ENCODE peak calls at places on chromosomes 13 and 19, in ten cellular contexts. I is osteoblast, S is uterus, P is colonic mucosa, W is cardiac fibroblast, N is fibroblast of mammary gland, T is PC-9, Y is mesendoderm, E is PC-3, V is GM23338. O is an unnamed sample.

GRCh38 chr13:102773441-102774209 is at the start of gene TEX30:
- DNase-seq in Y (peak; percentile 88), V (peak; percentile 82), E (peak; percentile 84), P (peak; percentile 83), T (peak; percentile 64), I (peak; percentile 97), W (peak; percentile 78), N (peak; percentile 74), S (peak; percentile 84), O (peak; percentile 81)

GRCh38 chr19:44903602-44904425 is 1.8 kb upstream of the APOE start:
- DNase-seq in V (peak; percentile 80), S (peak; percentile 73), E (peak; percentile 50), N (peak; percentile 62), W (peak; percentile 77), T (peak; percentile 42), Y (peak; percentile 74), I (peak; percentile 96), P (peak; percentile 79), O (peak; percentile 68)

GRCh38 chr13:61013782-61014181 is 401.9 kb downstream of the PCDH20 start:
- DNase-seq in N (no peak), I (no peak), T (no peak), S (no peak), W (no peak), V (no peak), E (no peak), P (no peak), Y (no peak), O (no peak)

GRCh38 chr13:49124693-49125304 is 95.3 kb upstream of the MLNR start:
- DNase-seq in I (no peak), W (no peak), P (no peak), S (no peak), N (peak; percentile 38), E (no peak), Y (no peak), V (no peak), T (no peak), O (peak; percentile 53)

GRCh38 chr19:33902802-33903488 is 106.3 kb downstream of the KCTD15 start:
- DNase-seq in I (no peak), Y (no peak), V (no peak), E (no peak), N (no peak), P (peak; percentile 35), S (no peak), T (no peak), W (no peak), O (no peak)

GRCh38 chr13:20174656-20175405 is 14.0 kb upstream of the GJA3 start:
- DNase-seq in P (peak; percentile 70), N (peak; percentile 98), V (no peak), T (peak; percentile 97), S (peak; percentile 61), W (peak; percentile 94), Y (peak; percentile 76), E (peak; percentile 99), I (peak; percentile 97), O (peak; percentile 97)

GRCh38 chr13:36282818-36283432 is 14.7 kb downstream of the CCDC169 start:
- DNase-seq in W (peak; percentile 67), V (peak; percentile 72), I (peak; percentile 26), N (peak; percentile 62), Y (peak; percentile 45), P (no peak), T (peak; percentile 38), E (peak; percentile 60), S (no peak), O (peak; percentile 55)

GRCh38 chr19:5434970-5435641 is 20.1 kb upstream of the ZNRF4 start:
- DNase-seq in Y (peak; percentile 58), V (no peak), W (peak; percentile 85), P (no peak), I (peak; percentile 97), S (no peak), N (peak; percentile 92), E (peak; percentile 88), T (no peak), O (no peak)

GRCh38 chr19:33040994-33041827 is 23.5 kb downstream of the RHPN2 start:
- DNase-seq in W (peak; percentile 66), V (no peak), N (peak; percentile 16), T (peak; percentile 97), Y (no peak), I (peak; percentile 43), P (peak; percentile 83), E (peak; percentile 96), S (no peak), O (peak; percentile 66)

GRCh38 chr13:62320129-62320724 is 904.6 kb upstream of the PCDH20 start:
- DNase-seq in T (no peak), N (peak; percentile 49), W (peak; percentile 58), I (no peak), S (no peak), Y (peak; percentile 68), E (peak; percentile 49), V (peak; percentile 63), P (no peak), O (peak; percentile 26)

GRCh38 chr19:19777692-19778091 is 43.9 kb downstream of the ZNF506 start:
- DNase-seq in I (no peak), P (no peak), S (no peak), Y (no peak), W (no peak), V (no peak), N (no peak), E (no peak), T (no peak), O (no peak)
- H3K4me3 ChIP-seq in I (peak overlapping the region; percentile 85), P (peak overlapping the region; percentile 51), S (no peak overlapping the region), Y (no peak overlapping the region), W (no peak overlapping the region), V (peak overlapping the region; percentile 75), N (peak overlapping the region; percentile 96), E (peak overlapping the region; percentile 85), T (peak overlapping the region; percentile 88), O (no peak overlapping the region)

GRCh38 chr19:2308114-2308556 is at the start of gene LINGO3:
- DNase-seq in S (no peak), I (peak; percentile 75), P (no peak), W (no peak), T (no peak), Y (no peak), V (no peak), N (no peak), E (no peak), O (no peak)
- H3K4me3 ChIP-seq in S (no peak within 1 kb of the TSS), I (peak within 1 kb of the TSS; percentile 42), P (no peak within 1 kb of the TSS), W (peak within 1 kb of the TSS; percentile 32), T (no peak within 1 kb of the TSS), Y (no peak within 1 kb of the TSS), V (peak within 1 kb of the TSS; percentile 58), N (no peak within 1 kb of the TSS), E (no peak within 1 kb of the TSS), O (peak within 1 kb of the TSS; percentile 27)

DNA sequence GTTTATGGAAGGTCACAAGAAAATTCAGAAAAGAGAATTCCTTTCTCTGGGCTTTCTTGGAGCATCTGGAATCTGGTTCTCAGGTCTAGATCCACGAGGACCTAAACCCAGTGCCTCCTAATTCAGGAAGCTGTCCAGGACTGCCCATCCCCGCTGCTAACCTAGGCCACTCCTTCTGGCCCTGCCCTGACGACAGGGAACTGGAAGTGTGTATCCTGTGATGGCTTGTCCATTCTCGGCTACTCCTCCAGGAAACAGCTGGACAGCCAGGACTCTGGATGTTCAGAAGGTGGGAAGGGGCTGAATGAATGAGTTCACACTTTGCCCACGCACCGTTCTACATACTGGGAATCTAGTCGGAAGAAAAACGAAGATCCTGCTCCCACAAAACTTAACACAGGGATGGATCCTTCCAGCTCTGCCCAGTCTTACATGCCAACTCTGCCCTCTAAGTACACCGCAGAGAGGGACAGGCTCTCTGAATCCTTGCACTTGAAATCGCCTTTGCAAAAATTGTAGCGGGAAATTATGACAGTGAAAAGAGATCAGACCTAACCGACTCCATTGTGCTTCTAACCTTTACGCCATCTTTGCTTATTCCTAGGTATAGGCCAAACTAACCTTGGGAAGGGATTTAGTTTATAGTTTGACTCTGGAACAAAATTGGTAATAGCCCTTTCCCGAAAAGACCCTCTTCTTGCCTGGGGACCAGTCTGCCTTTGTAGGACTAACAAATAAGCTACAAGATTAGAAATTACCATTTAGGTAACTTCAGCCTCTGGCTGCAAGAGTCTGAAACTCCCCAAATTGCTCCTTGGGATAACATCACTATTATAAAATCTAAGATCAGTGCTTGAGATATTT is 1.8 kb downstream of the LSM4 start:
- DNase-seq in T (no peak), P (peak; percentile 88), S (no peak), I (peak; percentile 68), N (no peak), W (no peak), E (no peak), V (no peak), Y (no peak), O (peak; percentile 37)
- H3K4me3 ChIP-seq in T (peak overlapping the region; percentile 76), P (no peak overlapping the region), S (no peak overlapping the region), I (no peak overlapping the region), N (no peak overlapping the region), W (no peak overlapping the region), E (peak overlapping the region; percentile 97), V (peak overlapping the region; percentile 76), Y (no peak overlapping the region), O (no peak overlapping the region)

GRCh38 chr19:1752757-1753728 is at the start of gene ONECUT3:
- DNase-seq in E (peak; percentile 53), P (no peak), S (no peak), W (no peak), T (no peak), V (no peak), I (no peak), Y (no peak), N (no peak), O (no peak)

GRCh38 chr19:1749373-1750342 is 3.6 kb upstream of the ONECUT3 start:
- DNase-seq in E (no peak), V (no peak), I (no peak), N (no peak), S (no peak), P (no peak), W (no peak), T (no peak), Y (no peak), O (no peak)

GRCh38 chr19:1750343-1751021 is 2.8 kb upstream of the ONECUT3 start:
- DNase-seq in E (no peak), P (no peak), N (no peak), Y (no peak), S (no peak), I (no peak), W (no peak), T (no peak), V (no peak), O (no peak)

GRCh38 chr19:1752009-1752756 is 1.1 kb upstream of the ONECUT3 start:
- DNase-seq in S (no peak), Y (no peak), I (no peak), N (no peak), T (no peak), E (no peak), V (peak; percentile 38), W (no peak), P (no peak), O (no peak)

GRCh38 chr19:1751367-1752008 is 1.8 kb upstream of the ONECUT3 start:
- DNase-seq in Y (no peak), P (no peak), E (no peak), V (peak; percentile 11), W (no peak), S (no peak), I (no peak), T (no peak), N (no peak), O (no peak)
- H3K4me3 ChIP-seq in Y (no peak overlapping the region), P (no peak overlapping the region), E (no peak overlapping the region), V (no peak overlapping the region), W (no peak overlapping the region), S (no peak overlapping the region), I (no peak overlapping the region), T (no peak overlapping the region), N (no peak overlapping the region), O (no peak overlapping the region)